ENCODE peak calls at places on chromosome 9, in ten cellular contexts. H is mammary epithelial cell, S is lung microvascular endothelial cell, B is HAP-1, I is endothelial cell of umbilical vein, F is fibroblast of villous mesenchyme, C is DMS79 treated with DMSO at 0.1 percent for 48 hours, M is fibroblast of the conjunctiva, N is heart left ventricle, L is anterior cingulate cortex. Y is an unnamed sample.

GRCh38 chr9:81605154-81605670 is 84.1 kb downstream of the TLE1 start:
- DNase-seq in H (no peak), S (no peak), B (no peak), I (no peak), F (no peak), C (no peak), M (no peak), N (no peak), L (no peak), Y (no peak)

GRCh38 chr9:124559871-124560270 is 52.7 kb upstream of the NR5A1 start:
- DNase-seq in H (peak; percentile 9), S (peak; percentile 11), B (no peak), I (no peak), F (peak; percentile 86), C (no peak), M (peak; percentile 28), N (no peak), L (no peak), Y (no peak)

GRCh38 chr9:86772289-86772982 is 174.9 kb downstream of the GAS1 start:
- DNase-seq in H (no peak), S (no peak), B (no peak), I (no peak), F (no peak), C (no peak), M (no peak), N (no peak), L (no peak), Y (no peak)

GRCh38 chr9:136769710-136770191 is 5.4 kb upstream of the LCN15 start:
- DNase-seq in H (no peak), S (peak; percentile 27), B (no peak), I (no peak), F (no peak), C (no peak), M (no peak), N (no peak), L (no peak), Y (no peak)

GRCh38 chr9:124359841-124360240 is 55.4 kb downstream of the PSMB7 start:
- DNase-seq in H (no peak), S (no peak), B (no peak), I (no peak), F (no peak), C (no peak), M (no peak), N (no peak), L (no peak), Y (no peak)

GRCh38 chr9:36763778-36764177 is 191.1 kb downstream of the MELK start:
- DNase-seq in H (no peak), S (no peak), B (no peak), I (no peak), F (no peak), C (no peak), M (no peak), N (no peak), L (no peak), Y (no peak)

GRCh38 chr9:104536756-104537155 is at the start of gene OR13C3:
- DNase-seq in H (no peak), S (no peak), B (no peak), I (no peak), F (no peak), C (no peak), M (no peak), N (no peak), L (no peak), Y (no peak)

GRCh38 chr9:26234865-26235264 is 556.6 kb upstream of the TUSC1 start:
- DNase-seq in H (peak; percentile 4), S (no peak), B (no peak), I (no peak), F (no peak), C (no peak), M (no peak), N (no peak), L (no peak), Y (no peak)

GRCh38 chr9:112867275-112867991 is 23.2 kb downstream of the SLC46A2 start:
- DNase-seq in H (peak; percentile 90), S (peak; percentile 92), B (no peak), I (no peak), F (peak; percentile 90), C (no peak), M (peak; percentile 23), N (no peak), L (no peak), Y (no peak)

GRCh38 chr9:715310-715709 is 126.2 kb upstream of the DMRT1 start:
- DNase-seq in H (no peak), S (no peak), B (no peak), I (no peak), F (no peak), C (no peak), M (no peak), N (no peak), L (no peak), Y (peak; percentile 86)

GRCh38 chr9:91727316-91727861 is 222.6 kb downstream of the ROR2 start:
- DNase-seq in H (peak; percentile 39), S (peak; percentile 44), B (peak; percentile 53), I (peak; percentile 50), F (peak; percentile 62), C (peak; percentile 8), M (no peak), N (no peak), L (no peak), Y (peak; percentile 32)

GRCh38 chr9:89387970-89388867 is 69.9 kb downstream of the SECISBP2 start:
- DNase-seq in H (peak; percentile 68), S (no peak), B (no peak), I (no peak), F (peak; percentile 98), C (no peak), M (peak; percentile 79), N (peak; percentile 63), L (no peak), Y (no peak)

GRCh38 chr9:27528886-27529315 is 713 bp downstream of the MOB3B start:
- DNase-seq in H (peak; percentile 83), S (peak; percentile 16), B (peak; percentile 45), I (peak; percentile 10), F (peak; percentile 48), C (no peak), M (no peak), N (peak; percentile 54), L (peak; percentile 42), Y (no peak)

GRCh38 chr9:89482056-89482784 is 15.7 kb downstream of the SEMA4D start:
- DNase-seq in H (no peak), S (no peak), B (no peak), I (no peak), F (no peak), C (no peak), M (no peak), N (no peak), L (peak; percentile 54), Y (no peak)

GRCh38 chr9:10443805-10444204 is 169.0 kb downstream of the PTPRD start:
- DNase-seq in H (no peak), S (no peak), B (no peak), I (no peak), F (no peak), C (no peak), M (no peak), N (no peak), L (no peak), Y (no peak)

GRCh38 chr9:101485873-101486692 is 47.6 kb upstream of the RNF20 start:
- DNase-seq in H (peak; percentile 24), S (no peak), B (no peak), I (no peak), F (peak; percentile 4), C (peak; percentile 20), M (no peak), N (peak; percentile 51), L (peak; percentile 49), Y (peak; percentile 72)

GRCh38 chr9:120870206-120870605 is 6.8 kb downstream of the PHF19 start:
- DNase-seq in H (no peak), S (no peak), B (no peak), I (peak; percentile 50), F (no peak), C (no peak), M (no peak), N (no peak), L (no peak), Y (no peak)

Y was measured in G401.